ENCODE peak calls at places on chromosomes 7 and 10, in five cellular contexts. P is tibial artery, W is AG20443, O is iris pigment epithelial cell, R is fibroblast of lung. V is an unnamed sample.

GRCh38 chr10:97280783-97281182 is 11.7 kb downstream of the ARHGAP19 start:
- DNase-seq in P (no peak), W (no peak), R (no peak), O (no peak), V (no peak)

GRCh38 chr10:88147000-88147798 is 283.8 kb downstream of the PTEN start:
- DNase-seq in O (no peak), P (peak), W (no peak), R (no peak), V (no peak)

GRCh38 chr7:141748401-141748800 is 10.2 kb downstream of the SSBP1 start:
- DNase-seq in W (no peak), P (no peak), O (peak), R (peak), V (no peak)

GRCh38 chr7:84524714-84525694 is 330.4 kb upstream of the SEMA3A start:
- DNase-seq in W (peak), O (peak), P (no peak), R (peak), V (peak)

GRCh38 chr10:117360994-117361667 is 14.1 kb downstream of the PDZD8 start:
- DNase-seq in O (peak), R (peak), P (no peak), W (no peak), V (no peak)

GRCh38 chr7:80434043-80434442 is 77.8 kb downstream of the GNAT3 start:
- DNase-seq in P (no peak), R (no peak), W (no peak), O (no peak), V (no peak)

GRCh38 chr7:66326501-66327180 is 121.5 kb downstream of the TPST1 start:
- DNase-seq in P (no peak), W (peak), O (peak), R (peak), V (peak)

GRCh38 chr7:1922071-1922869 is 252.2 kb downstream of the ELFN1 start:
- DNase-seq in W (peak), P (no peak), O (no peak), R (no peak), V (no peak)

GRCh38 chr10:70283071-70283444 is 746 bp downstream of the NPFFR1 start:
- DNase-seq in P (no peak), O (no peak), R (no peak), W (no peak), V (no peak)

GRCh38 chr10:70785190-70785589 is at the start of gene TBATA:
- DNase-seq in P (no peak), R (no peak), O (no peak), W (no peak), V (no peak)

GRCh38 chr10:97708976-97709745 is 4.4 kb upstream of the MARVELD1 start:
- DNase-seq in W (peak), R (peak), O (peak), P (peak), V (peak)

GRCh38 chr10:22228943-22229755 is 11.3 kb upstream of the EBLN1 start:
- DNase-seq in P (peak), W (peak), R (peak), O (peak), V (peak)

GRCh38 chr10:26438534-26439269 is 561 bp downstream of the APBB1IP start:
- DNase-seq in P (peak), W (peak), O (no peak), R (peak), V (peak)

GRCh38 chr10:122497241-122497640 is 35.9 kb downstream of the HTRA1 start:
- DNase-seq in O (no peak), P (no peak), W (no peak), R (no peak), V (no peak)